ENCODE peak calls at places on chromosome 20, in nine cellular contexts. J is heart right ventricle; B is psoas muscle; C is Peyer's patch; A is GM23338; Z is CD8-positive, alpha-beta T cell; E is transverse colon; W is OCI-LY7; O is HL-60. N is an unnamed sample.

GRCh38 chr20:41058007-41058673 is 29.5 kb downstream of the TOP1 start:
- DNase-seq in J (no peak), B (no peak), C (no peak), A (no peak), Z (no peak), E (no peak), W (no peak), O (no peak), N (no peak)

GRCh38 chr20:49583669-49584417 is 15.9 kb upstream of the PTGIS start:
- DNase-seq in J (peak; percentile 80), B (peak; percentile 88), C (no peak), A (no peak), Z (no peak), E (peak; percentile 50), W (no peak), O (peak; percentile 16), N (peak; percentile 88)

GRCh38 chr20:48214601-48215000 is 429.3 kb upstream of the SULF2 start:
- DNase-seq in J (no peak), B (no peak), C (no peak), A (no peak), Z (no peak), E (no peak), W (no peak), O (no peak), N (no peak)

GRCh38 chr20:22524393-22525015 is 59.9 kb downstream of the FOXA2 start:
- DNase-seq in J (no peak), B (no peak), C (no peak), A (no peak), Z (no peak), E (no peak), W (no peak), O (no peak), N (no peak)

GRCh38 chr20:58650776-58651547 is at the start of gene STX16:
- DNase-seq in J (peak; percentile 89), B (peak; percentile 95), C (peak; percentile 90), A (peak; percentile 97), Z (peak; percentile 87), E (peak; percentile 93), W (peak; percentile 94), O (peak; percentile 91), N (peak; percentile 86)

GRCh38 chr20:40717343-40717865 is 28.4 kb upstream of the MAFB start:
- DNase-seq in J (no peak), B (no peak), C (no peak), A (no peak), Z (no peak), E (no peak), W (no peak), O (no peak), N (no peak)

GRCh38 chr20:56429941-56430340 is 17.9 kb downstream of the CASS4 start:
- DNase-seq in J (no peak), B (no peak), C (no peak), A (no peak), Z (no peak), E (no peak), W (no peak), O (no peak), N (no peak)

GRCh38 chr20:31538327-31538726 is 24.1 kb downstream of the HM13 start:
- DNase-seq in J (no peak), B (no peak), C (no peak), A (no peak), Z (no peak), E (no peak), W (no peak), O (no peak), N (no peak)

GRCh38 chr20:45080867-45081616 is 19.9 kb downstream of the KCNS1 start:
- DNase-seq in J (no peak), B (no peak), C (no peak), A (peak; percentile 19), Z (no peak), E (no peak), W (peak; percentile 16), O (peak; percentile 12), N (no peak)

GRCh38 chr20:33773412-33774089 is 37.6 kb upstream of the CHMP4B start:
- DNase-seq in J (no peak), B (no peak), C (no peak), A (no peak), Z (no peak), E (no peak), W (peak; percentile 44), O (no peak), N (no peak)

GRCh38 chr20:52201395-52201794 is 9.8 kb upstream of the ZFP64 start:
- DNase-seq in J (no peak), B (no peak), C (no peak), A (no peak), Z (no peak), E (no peak), W (no peak), O (no peak), N (no peak)

GRCh38 chr20:25987073-25987927 is 290.6 kb upstream of the ZNF337 start:
- DNase-seq in J (peak; percentile 51), B (peak; percentile 72), C (no peak), A (peak; percentile 45), Z (peak; percentile 56), E (peak; percentile 27), W (peak; percentile 58), O (peak; percentile 13), N (no peak)

GRCh38 chr20:58086763-58087566 is 141.5 kb downstream of the ANKRD60 start:
- DNase-seq in J (peak; percentile 46), B (no peak), C (no peak), A (peak; percentile 80), Z (no peak), E (peak; percentile 48), W (peak; percentile 42), O (no peak), N (no peak)

GRCh38 chr20:5919634-5920544 is 30.4 kb downstream of the TRMT6 start:
- DNase-seq in J (no peak), B (no peak), C (no peak), A (no peak), Z (no peak), E (no peak), W (no peak), O (no peak), N (no peak)

GRCh38 chr20:46232575-46232974 is 75.7 kb downstream of the CDH22 start:
- DNase-seq in J (no peak), B (no peak), C (no peak), A (no peak), Z (no peak), E (no peak), W (no peak), O (no peak), N (no peak)
- H3K4me3 ChIP-seq in J (no peak overlapping the region), B (no peak overlapping the region), C (no peak overlapping the region), A (no peak overlapping the region), Z (no peak overlapping the region), E (no peak overlapping the region), W (no peak overlapping the region), O (no peak overlapping the region), N (no peak overlapping the region)

DNA sequence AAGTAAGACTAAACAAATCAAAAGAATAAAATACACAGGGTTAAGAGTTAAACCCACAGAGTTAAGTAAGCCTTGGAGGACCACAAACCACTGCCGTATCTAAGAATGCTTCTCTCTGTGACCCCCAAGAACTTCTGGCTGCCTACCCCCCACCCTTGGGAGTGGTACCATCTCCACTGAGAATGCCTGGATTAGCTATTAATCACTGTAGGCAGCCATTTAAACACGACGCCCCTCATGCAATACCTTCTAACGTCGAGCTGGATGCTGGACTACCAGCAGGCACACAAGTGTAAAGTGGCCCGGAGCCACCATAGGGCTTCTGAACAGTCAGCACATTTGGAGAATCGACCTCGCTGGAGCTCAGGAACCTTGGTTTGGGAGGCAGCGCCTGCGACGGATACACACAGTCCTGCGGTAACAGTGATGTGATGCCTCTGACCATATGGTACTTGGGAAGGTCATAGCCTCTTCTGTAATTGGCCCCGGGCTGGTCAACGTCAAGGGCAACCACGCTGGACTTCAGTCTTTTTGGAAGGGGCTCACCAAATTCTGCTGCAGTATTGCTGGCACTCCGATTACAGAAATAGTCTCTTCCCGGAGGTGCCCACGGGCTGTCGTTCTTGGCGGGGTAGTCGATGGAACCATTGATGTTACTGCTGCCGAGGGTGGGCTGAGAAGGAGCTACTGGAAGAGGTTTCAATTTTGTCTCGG is 18.0 kb downstream of the ZNF217 start:
- DNase-seq in J (no peak), B (no peak), C (no peak), A (no peak), Z (no peak), E (no peak), W (no peak), O (no peak), N (no peak)
- TF ChIP-seq CTCF in J (no peak), B (no peak), C (no peak), A (no peak), Z (no peak), E (no peak), W (no peak), O (no peak), N (no peak)

GRCh38 chr20:36951977-36952738 is 650 bp upstream of the SAMHD1 start:
- DNase-seq in J (no peak), B (no peak), C (no peak), A (no peak), Z (no peak), E (no peak), W (no peak), O (no peak), N (no peak)

GRCh38 chr20:36959242-36959641 is 7.7 kb upstream of the SAMHD1 start:
- DNase-seq in J (no peak), B (no peak), C (no peak), A (no peak), Z (no peak), E (no peak), W (no peak), O (no peak), N (no peak)

GRCh38 chr20:36956674-36957073 is 5.2 kb upstream of the SAMHD1 start:
- DNase-seq in J (no peak), B (no peak), C (no peak), A (no peak), Z (no peak), E (no peak), W (no peak), O (no peak), N (no peak)

GRCh38 chr20:36957875-36958667 is 6.6 kb upstream of the SAMHD1 start:
- DNase-seq in J (no peak), B (no peak), C (no peak), A (no peak), Z (no peak), E (no peak), W (no peak), O (peak; percentile 94), N (no peak)
- H3K27ac ChIP-seq in J (no peak overlapping the region), B (no peak overlapping the region), C (no peak overlapping the region), A (no peak overlapping the region), Z (no peak overlapping the region), E (peak overlapping the region; percentile 12), W (no peak overlapping the region), O (peak overlapping the region; percentile 68), N (no peak overlapping the region)

DNA sequence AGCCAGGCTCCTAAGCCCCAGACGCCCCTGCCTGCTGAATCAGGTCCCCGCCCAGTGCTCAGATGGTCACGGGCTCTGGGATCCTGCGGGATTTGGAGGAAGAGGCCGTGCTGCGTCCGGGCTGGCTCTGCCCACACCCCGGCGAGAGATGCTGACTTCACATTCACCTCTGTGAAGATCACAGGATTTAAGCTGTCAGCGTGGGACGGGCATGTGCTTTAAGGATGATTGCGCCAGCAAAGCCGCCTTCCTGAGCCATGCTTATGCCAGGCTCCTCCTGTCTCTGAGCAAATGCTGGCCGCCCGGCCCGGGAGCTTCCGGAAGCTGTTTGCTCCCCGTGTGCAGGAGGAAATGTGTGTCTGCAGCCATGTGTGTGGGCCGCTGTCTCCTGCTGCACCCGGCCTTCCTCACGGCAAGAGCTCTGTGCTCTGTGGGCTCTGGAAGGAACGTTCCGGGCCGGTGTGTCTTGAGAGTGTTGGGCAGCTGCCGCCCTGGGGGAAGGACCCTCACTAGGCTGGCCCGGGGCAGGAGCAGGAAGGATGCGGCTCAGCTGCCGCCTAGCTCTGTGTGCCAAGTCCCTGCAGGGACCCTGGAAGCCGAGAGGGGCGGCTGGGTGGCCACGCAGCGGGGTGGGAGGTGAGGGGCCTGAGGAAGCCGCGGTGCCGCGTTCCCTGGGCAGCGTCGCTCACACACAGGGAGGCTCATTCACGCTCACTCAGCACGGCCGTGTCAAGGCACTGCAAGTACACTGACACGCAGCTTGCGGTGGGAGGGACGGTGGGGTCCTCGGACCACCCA is 19.0 kb upstream of the BHLHE23 start:
- DNase-seq in J (no peak), B (peak; percentile 50), C (no peak), A (peak; percentile 41), Z (no peak), E (no peak), W (no peak), O (peak; percentile 51), N (no peak)
- H3K4me3 ChIP-seq in J (peak overlapping the region; percentile 23), B (no peak overlapping the region), C (no peak overlapping the region), A (no peak overlapping the region), Z (no peak overlapping the region), E (no peak overlapping the region), W (no peak overlapping the region), O (no peak overlapping the region), N (no peak overlapping the region)

N was measured in AG04450.